ENCODE peak calls at places on chromosome 22, in five cellular contexts. P is tibial artery, O is upper lobe of right lung, R is gastrocnemius medialis, D is fibroblast of lung. H is an unnamed sample.
A peak's percentile ranks its signal among the peaks of the same experiment; 100 is the strongest.

GRCh38 chr22:25736378-25737011 is 5.5 kb upstream of the MYO18B start:
- DNase-seq in P (no peak), O (no peak), R (no peak), D (no peak), H (no peak)

GRCh38 chr22:39174498-39175120 is 22.1 kb upstream of the CBX7 start:
- DNase-seq in P (peak; percentile 76), O (peak; percentile 84), R (peak; percentile 46), D (peak; percentile 83), H (peak; percentile 99)

GRCh38 chr22:49636649-49637048 is 191.0 kb downstream of the BRD1 start:
- DNase-seq in P (no peak), O (no peak), R (no peak), D (no peak), H (no peak)

GRCh38 chr22:49564054-49564453 is 263.6 kb downstream of the BRD1 start:
- DNase-seq in P (no peak), O (no peak), R (no peak), D (no peak), H (no peak)

GRCh38 chr22:38236786-38237185 is 35.0 kb downstream of the MAFF start:
- DNase-seq in P (no peak), O (no peak), R (no peak), D (no peak), H (no peak)

GRCh38 chr22:32661296-32661695 is 140.2 kb upstream of the TIMP3 start:
- DNase-seq in P (peak; percentile 65), O (no peak), R (peak; percentile 45), D (peak; percentile 96), H (no peak)

GRCh38 chr22:39207141-39208012 is 37.4 kb downstream of the PDGFB start:
- DNase-seq in P (peak; percentile 36), O (peak; percentile 48), R (no peak), D (peak; percentile 62), H (no peak)

GRCh38 chr22:43293661-43294392 is 49.3 kb downstream of the SCUBE1 start:
- DNase-seq in P (no peak), O (peak; percentile 80), R (peak; percentile 80), D (no peak), H (no peak)

GRCh38 chr22:47199261-47199948 is 437.0 kb downstream of the TBC1D22A start:
- DNase-seq in P (no peak), O (peak; percentile 61), R (no peak), D (no peak), H (no peak)

GRCh38 chr22:26884921-26885320 is 227.5 kb downstream of the MIAT start:
- DNase-seq in P (peak; percentile 59), O (no peak), R (no peak), D (peak; percentile 87), H (no peak)

GRCh38 chr22:20781272-20781990 is 7.5 kb downstream of the SERPIND1 start:
- DNase-seq in P (no peak), O (no peak), R (no peak), D (peak; percentile 28), H (no peak)

GRCh38 chr22:33923660-33924246 is 3.5 kb upstream of the LARGE1 start:
- DNase-seq in P (peak; percentile 69), O (no peak), R (peak; percentile 53), D (peak; percentile 59), H (no peak)

GRCh38 chr22:44601725-44602124 is 100.3 kb upstream of the PRR5 start:
- DNase-seq in P (no peak), O (no peak), R (no peak), D (no peak), H (no peak)

DNA sequence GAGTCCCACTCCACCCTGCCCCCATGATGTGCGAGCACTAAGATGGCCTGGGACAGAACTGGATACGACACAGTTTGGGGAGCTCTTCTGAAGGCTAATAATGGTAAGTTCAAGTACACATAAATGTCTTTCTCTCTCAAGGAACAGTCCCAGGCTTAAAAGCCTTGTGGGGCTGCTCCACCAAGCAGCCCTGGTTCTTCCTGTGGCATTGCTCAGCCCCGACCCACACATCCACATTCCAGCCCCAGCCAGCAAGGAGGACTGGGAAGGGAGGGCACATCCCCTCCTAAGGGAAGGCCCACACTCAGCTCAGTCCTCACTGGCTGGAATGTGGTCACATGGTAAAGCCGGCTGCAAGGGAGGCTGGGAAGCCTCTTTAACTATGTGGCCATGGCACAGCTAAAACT is 13.3 kb upstream of the MB start:
- DNase-seq in P (no peak), O (peak; percentile 52), R (no peak), D (peak; percentile 73), H (no peak)
- H3K4me1 ChIP-seq in P (peaks cover 17% of the 10 kb centered on the region), O (peaks cover 11% of the 10 kb centered on the region), R (peaks cover 13% of the 10 kb centered on the region), D (peaks cover 14% of the 10 kb centered on the region), H (no peaks in the 10 kb centered on the region)

GRCh38 chr22:23789121-23789520 is 2.4 kb downstream of the SMARCB1 start:
- DNase-seq in P (no peak), O (no peak), R (no peak), D (no peak), H (no peak)
- H3K4me3 ChIP-seq in P (no peak overlapping the region), O (no peak overlapping the region), R (no peak overlapping the region), D (no peak overlapping the region), H (no peak overlapping the region)

GRCh38 chr22:29308148-29308790 is 1.8 kb downstream of the GAS2L1 start:
- DNase-seq in P (peak; percentile 23), O (no peak), R (no peak), D (no peak), H (no peak)

GRCh38 chr22:29307658-29308147 is 1.3 kb downstream of the GAS2L1 start:
- DNase-seq in P (no peak), O (no peak), R (no peak), D (peak; percentile 15), H (no peak)

GRCh38 chr22:29306175-29306829 is at the start of gene GAS2L1:
- DNase-seq in P (peak; percentile 83), O (peak; percentile 91), R (peak; percentile 82), D (peak; percentile 80), H (no peak)

GRCh38 chr22:29305836-29306174 is 645 bp upstream of the GAS2L1 start:
- DNase-seq in P (no peak), O (no peak), R (no peak), D (no peak), H (no peak)

GRCh38 chr22:29306830-29307657 is 594 bp downstream of the GAS2L1 start:
- DNase-seq in P (peak; percentile 81), O (peak; percentile 91), R (peak; percentile 70), D (peak; percentile 70), H (peak; percentile 54)
- H3K4me1 ChIP-seq in P (peaks cover 54% of the 10 kb centered on the region), O (peaks cover 52% of the 10 kb centered on the region), R (peaks cover 52% of the 10 kb centered on the region), D (peaks cover 17% of the 10 kb centered on the region), H (peaks cover 2% of the 10 kb centered on the region)

GRCh38 chr22:23221351-23221804 is 41.1 kb downstream of the BCR start:
- DNase-seq in P (no peak), O (no peak), R (no peak), D (no peak), H (no peak)

GRCh38 chr22:23219787-23220484 is 39.6 kb downstream of the BCR start:
- DNase-seq in P (no peak), O (peak; percentile 77), R (no peak), D (peak; percentile 81), H (no peak)

GRCh38 chr22:23222033-23222840 is 41.9 kb downstream of the BCR start:
- DNase-seq in P (no peak), O (no peak), R (no peak), D (no peak), H (no peak)

GRCh38 chr22:23219317-23219716 is 39.0 kb downstream of the BCR start:
- DNase-seq in P (no peak), O (no peak), R (no peak), D (no peak), H (no peak)

DNA sequence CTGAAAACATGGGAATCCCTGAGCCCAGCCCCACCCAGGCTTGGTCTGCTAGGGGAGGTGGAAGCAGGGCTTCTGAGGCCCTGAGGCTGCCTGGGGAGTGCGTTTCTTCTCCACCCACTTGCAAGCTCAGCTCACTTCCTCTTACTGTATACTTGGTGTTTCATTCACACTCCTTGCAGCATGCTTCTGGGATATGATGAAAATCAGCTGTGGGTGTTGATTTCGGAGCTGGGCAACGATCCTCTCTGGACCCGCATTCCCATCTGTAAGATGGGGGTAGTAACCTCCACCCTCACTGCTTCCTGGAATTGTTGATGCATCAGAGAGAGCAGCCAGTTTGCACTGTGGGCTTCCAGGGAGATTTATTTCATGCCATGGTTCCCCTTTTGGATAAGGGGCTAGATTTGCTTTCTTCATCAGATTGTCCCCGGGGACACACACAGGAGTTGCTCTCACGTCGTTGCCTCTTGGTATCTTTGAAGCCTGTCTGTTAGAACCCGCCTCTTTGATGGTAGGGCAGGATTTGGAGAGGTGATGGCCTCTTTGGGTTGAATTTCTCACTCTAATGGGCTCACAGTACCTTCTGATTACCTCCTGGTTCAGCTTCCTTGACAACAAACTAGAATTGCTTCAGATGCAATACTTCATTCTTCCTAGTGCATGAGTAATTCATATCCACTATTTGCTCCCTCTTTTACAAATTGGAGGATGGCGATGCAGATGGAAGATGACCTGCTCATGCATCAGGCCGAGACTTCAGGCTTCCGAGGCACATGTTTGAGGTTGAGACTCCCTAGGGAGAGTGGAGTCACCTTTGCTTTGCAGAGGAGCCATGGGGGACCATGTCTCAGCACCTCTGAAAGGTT is 40.4 kb downstream of the BCR start:
- DNase-seq in P (no peak), O (peak; percentile 70), R (no peak), D (peak; percentile 74), H (no peak)
- H3K4me3 ChIP-seq in P (no peak overlapping the region), O (no peak overlapping the region), R (no peak overlapping the region), D (no peak overlapping the region), H (no peak overlapping the region)

GRCh38 chr22:37190262-37190780 is 2.3 kb upstream of the C1QTNF6 start:
- DNase-seq in P (no peak), O (no peak), R (no peak), D (peak; percentile 27), H (no peak)
- H3K4me1 ChIP-seq in P (peaks cover 6% of the 10 kb centered on the region), O (peaks cover 45% of the 10 kb centered on the region), R (peaks cover 44% of the 10 kb centered on the region), D (peaks cover 18% of the 10 kb centered on the region), H (peaks cover 3% of the 10 kb centered on the region)

DNA sequence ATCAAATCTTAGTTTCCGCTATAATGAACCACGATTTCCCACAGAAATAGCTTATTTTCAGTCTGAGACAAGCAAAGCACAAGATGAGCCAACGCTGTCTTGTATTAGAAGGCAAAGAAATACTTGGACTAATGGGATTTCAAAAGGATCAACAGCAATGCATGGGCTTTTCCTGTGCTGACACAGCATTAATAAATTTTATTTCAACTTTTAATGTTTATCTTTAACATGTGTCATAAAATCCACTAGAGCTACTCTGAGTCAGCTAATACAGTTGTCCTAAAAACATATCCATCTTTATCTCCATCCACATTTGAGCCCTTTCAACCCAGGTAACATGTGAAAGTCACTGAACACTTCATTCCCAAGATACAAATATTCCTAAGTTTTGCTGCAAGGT is 15.5 kb upstream of the SLC25A17 start:
- DNase-seq in P (no peak), O (no peak), R (no peak), D (no peak), H (no peak)
- H3K4me3 ChIP-seq in P (no peak overlapping the region), O (no peak overlapping the region), R (no peak overlapping the region), D (no peak overlapping the region), H (no peak overlapping the region)